ENCODE peak calls at places on chromosomes 6 and 20, in five cellular contexts. N is psoas muscle, H is MM.1S, Q is cardiac fibroblast, X is activated B cell treated with CpG ODN at 0.5 μM for 24 hours. F is an unnamed sample.

GRCh38 chr6:95087394-95088097 is 489.8 kb upstream of the MANEA start:
- DNase-seq in N (no peak), Q (peak), X (no peak), H (no peak), F (no peak)

GRCh38 chr6:142802124-142802523 is 142.9 kb downstream of the HIVEP2 start:
- DNase-seq in Q (peak), H (peak), N (no peak), X (no peak), F (no peak)

GRCh38 chr20:22716824-22717351 is 132.5 kb upstream of the FOXA2 start:
- DNase-seq in H (no peak), Q (peak), X (no peak), N (no peak), F (no peak)

GRCh38 chr6:168417158-168417557 is 23.8 kb upstream of the SMOC2 start:
- DNase-seq in H (no peak), X (no peak), Q (no peak), N (peak), F (no peak)

GRCh38 chr6:4585682-4586468 is 190.3 kb upstream of the CDYL start:
- DNase-seq in N (no peak), Q (no peak), H (no peak), X (no peak), F (no peak)

GRCh38 chr6:133291671-133292070 is 50.5 kb downstream of the EYA4 start:
- DNase-seq in Q (peak), H (no peak), X (no peak), N (no peak), F (no peak)

GRCh38 chr6:154510144-154510905 is at the start of gene CNKSR3:
- DNase-seq in Q (peak), X (no peak), H (peak), N (peak), F (no peak)

GRCh38 chr20:50038169-50038568 is 55.4 kb downstream of the SNAI1 start:
- DNase-seq in H (no peak), Q (no peak), N (no peak), X (no peak), F (no peak)

GRCh38 chr6:30325873-30326445 is 768 bp upstream of the TRIM39 start:
- DNase-seq in H (peak), N (peak), Q (no peak), X (peak), F (no peak)

GRCh38 chr20:49986049-49986448 is 3.3 kb downstream of the SNAI1 start:
- DNase-seq in X (no peak), N (no peak), Q (no peak), H (no peak), F (no peak)

GRCh38 chr6:44022671-44023352 is 104.4 kb downstream of the MRPL14 start:
- DNase-seq in N (no peak), Q (no peak), X (no peak), H (no peak), F (no peak)

GRCh38 chr20:36093025-36093803 is 61.3 kb upstream of the EPB41L1 start:
- DNase-seq in X (peak), Q (peak), N (peak), H (no peak), F (no peak)

GRCh38 chr20:38671186-38671585 is 53.1 kb upstream of the SLC32A1 start:
- DNase-seq in H (no peak), Q (no peak), X (no peak), N (no peak), F (no peak)

GRCh38 chr6:53347250-53347920 is 1.4 kb downstream of the ELOVL5 start:
- DNase-seq in Q (peak), H (peak), X (no peak), N (no peak), F (no peak)

GRCh38 chr6:117739869-117740268 is 64.6 kb downstream of the NUS1 start:
- DNase-seq in N (no peak), H (no peak), Q (no peak), X (no peak), F (no peak)

GRCh38 chr6:109420751-109421150 is 19.7 kb downstream of the PPIL6 start:
- DNase-seq in N (no peak), H (no peak), X (no peak), Q (no peak), F (no peak)

GRCh38 chr6:18242062-18242851 is 22.1 kb downstream of the DEK start:
- DNase-seq in Q (peak), H (no peak), N (no peak), X (no peak), F (no peak)

GRCh38 chr6:159853735-159854134 is 37.1 kb upstream of the MAS1 start:
- DNase-seq in H (no peak), N (no peak), Q (no peak), X (no peak), F (no peak)

GRCh38 chr20:11502051-11502450 is 415.6 kb upstream of the BTBD3 start:
- DNase-seq in H (no peak), Q (peak), N (no peak), X (no peak), F (no peak)

GRCh38 chr6:158610319-158610968 is 34.1 kb downstream of the DYNLT1 start:
- DNase-seq in N (no peak), X (no peak), Q (no peak), H (no peak), F (no peak)

GRCh38 chr20:15942130-15942529 is 631.1 kb downstream of the KIF16B start:
- DNase-seq in N (no peak), Q (no peak), H (no peak), X (no peak), F (no peak)

GRCh38 chr6:41939091-41939847 is 2.3 kb downstream of the CCND3 start:
- DNase-seq in Q (peak), X (no peak), N (peak), H (no peak), F (peak)

DNA sequence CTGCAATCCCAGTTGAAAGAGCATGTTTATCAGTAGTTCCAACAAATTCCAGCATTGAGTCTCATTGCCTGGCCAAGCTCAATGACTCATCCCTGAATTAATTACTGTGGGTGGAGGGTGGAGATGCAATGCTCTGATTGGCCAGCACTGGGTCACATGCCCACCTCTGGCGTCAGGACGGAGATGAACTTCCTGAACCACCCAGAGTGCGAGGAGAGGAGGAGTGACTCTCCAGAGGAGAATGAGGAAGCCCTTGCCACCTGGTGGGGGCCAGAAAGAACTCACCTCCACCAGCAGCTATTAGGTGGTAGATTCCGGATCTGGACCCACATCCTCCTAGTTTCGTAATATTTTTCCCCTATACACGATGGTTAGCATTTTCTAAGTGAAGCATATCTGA is 283.9 kb downstream of the TBC1D7 start:
- DNase-seq in X (no peak), N (no peak), H (no peak), Q (peak), F (peak)
- TF ChIP-seq CTCF in X (no peak), N (no peak), H (no peak), Q (no peak), F (no peak)

DNA sequence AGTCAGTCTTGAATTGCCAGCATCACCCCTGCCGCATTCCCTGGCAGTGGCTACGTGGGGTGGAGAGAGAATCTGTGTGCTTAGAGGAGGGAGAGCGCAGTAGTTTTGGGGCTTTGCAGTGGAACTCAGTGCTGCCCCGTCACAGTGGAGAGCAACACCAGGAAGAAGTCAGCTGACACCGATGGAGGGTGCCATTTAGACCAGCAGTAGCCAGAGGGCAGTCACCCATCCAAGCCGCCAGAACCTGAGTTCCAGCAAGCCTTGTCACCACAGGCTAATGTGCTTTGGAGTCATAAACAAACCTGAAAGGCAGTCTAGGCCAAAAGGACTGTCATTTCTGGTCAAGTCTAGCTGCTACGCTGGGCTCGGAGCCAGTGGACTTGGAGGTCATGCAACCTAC is 22.0 kb upstream of the PERP start:
- DNase-seq in Q (no peak), X (no peak), N (no peak), H (no peak), F (no peak)
- TF ChIP-seq CTCF in Q (no peak), X (no peak), N (no peak), H (no peak), F (no peak)

GRCh38 chr6:105151644-105152043 is 28.2 kb downstream of the POPDC3 start:
- DNase-seq in N (no peak), Q (no peak), X (no peak), H (peak), F (no peak)
- TF ChIP-seq CTCF in N (no peak), Q (no peak), X (no peak), H (no peak), F (no peak)

DNA sequence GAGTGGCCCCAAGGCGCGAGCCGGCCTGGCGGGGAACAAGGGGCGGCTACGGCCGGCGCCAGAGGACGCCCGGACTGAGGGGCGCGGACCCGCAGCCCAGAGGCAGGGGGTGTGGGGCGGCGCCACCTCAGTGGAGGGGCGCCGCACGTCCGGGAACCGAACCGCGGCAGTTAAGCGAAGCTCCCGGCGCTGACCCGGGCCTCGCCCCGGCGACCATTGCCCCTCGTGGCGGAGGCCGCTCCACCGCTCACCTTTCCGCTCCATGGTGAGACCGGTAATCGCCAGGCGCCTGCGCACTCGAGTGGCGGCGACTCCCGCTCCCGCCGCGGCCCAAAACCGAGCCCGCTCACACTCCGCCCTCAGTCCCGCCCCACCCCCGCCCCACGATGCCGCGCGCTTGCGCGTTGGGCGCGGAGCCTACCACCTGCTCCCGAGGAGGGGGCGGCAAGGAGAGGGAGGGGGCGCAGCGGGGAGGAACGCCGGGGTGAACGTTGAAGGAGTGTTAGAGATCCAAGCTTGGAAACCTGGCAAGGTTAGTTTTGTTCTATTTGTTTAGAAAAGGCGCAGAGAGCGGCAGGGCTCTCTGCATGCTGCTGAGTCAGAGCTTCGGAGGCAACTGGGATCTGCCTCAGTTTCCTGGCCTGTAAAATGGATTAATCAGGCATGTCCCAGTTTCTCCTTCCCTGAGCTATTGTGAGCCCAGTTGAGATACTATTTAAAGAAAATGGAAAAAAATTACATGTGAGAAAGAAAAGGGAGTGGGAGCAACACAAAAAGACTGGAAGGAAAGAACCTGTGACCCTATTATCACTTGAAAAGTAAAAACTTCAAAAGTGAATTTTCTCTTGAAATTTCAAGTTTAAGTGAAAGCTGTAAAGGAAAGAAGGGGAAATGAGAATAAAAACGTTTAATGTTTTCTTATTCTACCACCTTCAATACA is at the start of gene SRPK1:
- DNase-seq in Q (peak), N (peak), H (peak), X (peak), F (peak)
- TF ChIP-seq CTCF in Q (no peak), N (no peak), H (no peak), X (no peak), F (no peak)

DNA sequence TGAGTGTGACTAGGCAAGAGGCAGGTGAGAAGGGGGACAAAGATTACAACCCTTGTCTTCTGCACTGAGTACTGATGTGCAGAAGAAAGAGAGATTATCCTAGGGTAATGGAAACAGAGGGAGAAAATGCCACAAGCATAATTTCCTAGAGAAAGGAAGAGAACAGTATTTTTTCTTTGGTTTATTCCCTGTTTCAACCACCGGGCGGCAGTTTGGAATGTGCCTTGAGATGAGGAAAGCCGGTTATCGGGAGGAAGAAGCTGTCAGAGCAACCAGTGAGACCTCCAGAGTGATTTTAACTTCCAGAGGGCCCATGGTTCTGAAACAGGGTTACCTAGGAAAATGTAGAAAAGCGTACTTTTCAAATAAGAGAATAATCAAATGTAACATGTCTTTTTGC is 121.4 kb downstream of the REV3L start:
- DNase-seq in N (no peak), X (no peak), H (no peak), Q (peak), F (no peak)
- TF ChIP-seq CTCF in N (peak), X (no peak), H (no peak), Q (peak), F (peak)

DNA sequence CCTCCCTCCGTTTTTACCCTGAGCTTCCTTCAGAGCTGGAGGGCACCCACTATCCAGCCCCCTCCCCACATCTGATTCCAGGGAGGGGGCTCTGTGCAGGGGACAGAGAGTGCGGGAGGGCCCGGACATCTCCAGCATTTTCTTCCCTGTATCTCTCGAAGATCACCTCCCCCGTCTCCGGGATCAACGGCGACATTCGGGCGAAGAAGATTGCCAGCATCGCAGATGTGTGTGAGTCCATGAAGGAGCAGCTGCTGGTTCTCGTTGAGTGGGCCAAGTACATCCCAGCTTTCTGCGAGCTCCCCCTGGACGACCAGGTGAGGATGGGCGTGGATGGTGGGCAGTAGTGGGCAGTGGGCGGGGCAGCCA is 58.8 kb downstream of the HNF4A start:
- DNase-seq in N (no peak), H (no peak), Q (no peak), X (no peak), F (no peak)
- TF ChIP-seq CTCF in N (no peak), H (no peak), Q (no peak), X (no peak), F (no peak)

GRCh38 chr6:19438566-19439353 is 398.4 kb upstream of the ID4 start:
- DNase-seq in X (no peak), H (no peak), N (no peak), Q (no peak), F (no peak)
- TF ChIP-seq CTCF in X (no peak), H (no peak), N (no peak), Q (no peak), F (no peak)

DNA sequence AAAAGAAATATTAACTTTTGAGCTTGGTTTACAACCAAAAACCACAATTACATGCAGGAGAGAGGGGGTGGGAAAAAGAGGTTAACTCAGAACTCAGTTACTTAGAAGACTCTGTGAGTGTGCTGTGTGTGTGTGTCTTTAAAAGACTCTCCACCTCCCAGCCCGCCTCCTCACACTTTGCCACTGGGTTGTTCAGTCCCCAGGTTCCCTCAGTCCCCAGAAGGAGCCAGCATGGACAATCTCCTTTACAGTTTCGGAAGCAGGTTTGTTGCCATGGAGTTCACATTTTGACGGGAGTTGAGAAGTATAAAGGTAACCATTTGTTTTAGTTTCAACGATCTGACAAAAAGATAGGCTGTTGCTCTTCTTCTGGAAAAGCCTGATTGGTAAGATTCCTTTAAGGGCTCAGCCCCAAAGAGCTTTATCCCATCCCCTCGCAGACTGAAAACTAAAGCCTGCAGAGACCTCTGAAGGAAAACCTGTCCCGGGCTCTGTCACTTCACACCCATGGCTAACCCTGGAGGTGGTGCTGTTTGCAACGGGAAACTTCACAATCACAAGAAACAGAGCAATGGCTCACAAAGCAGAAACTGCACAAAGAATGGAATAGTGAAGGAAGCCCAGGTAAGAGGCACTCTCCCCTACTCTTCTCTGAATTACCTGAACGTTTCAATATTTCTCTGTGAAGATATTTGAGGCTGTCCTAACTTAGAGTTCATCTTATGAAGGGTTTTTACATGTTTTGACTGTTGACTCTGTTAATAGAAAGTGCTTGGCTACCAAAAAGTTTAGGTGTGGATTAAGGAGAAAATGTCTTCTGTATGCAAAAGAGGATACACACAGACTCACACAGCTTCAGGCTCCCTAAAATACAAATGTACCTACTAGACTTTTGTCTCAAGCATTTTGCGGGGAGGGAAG is at the start of gene SPTLC3:
- DNase-seq in H (no peak), N (no peak), X (no peak), Q (peak), F (no peak)
- TF ChIP-seq CTCF in H (peak), N (no peak), X (no peak), Q (peak), F (no peak)

GRCh38 chr6:71288228-71289038 is at the start of gene OGFRL1:
- DNase-seq in H (peak), X (peak), Q (peak), N (peak), F (peak)
- TF ChIP-seq CTCF in H (no peak), X (no peak), Q (no peak), N (peak), F (no peak)

F was measured in CD14-positive monocyte.